ENCODE peak calls at places on chromosomes 16 and 17, in four cellular contexts. One of them, this sample, is unnamed.

GRCh38 chr17:74959826-74960738 is 12.5 kb downstream of the HID1 start:
- DNase-seq in K562: peak; percentile 62
- DNase-seq in GM12878: no peak
- DNase-seq in WTC11: no peak
- DNase-seq in this sample: no peak

GRCh38 chr16:67992661-67993206 is 6.5 kb downstream of the DPEP2 start:
- DNase-seq in K562: no peak
- DNase-seq in WTC11: no peak
- DNase-seq in GM12878: no peak
- DNase-seq in this sample: no peak

GRCh38 chr17:75345514-75346167 is 56.4 kb upstream of the SLC25A19 start:
- DNase-seq in WTC11: peak; percentile 27
- DNase-seq in GM12878: peak; percentile 91
- DNase-seq in K562: no peak
- DNase-seq in this sample: no peak

GRCh38 chr16:2512920-2513404 is 790 bp upstream of the ATP6V0C start:
- DNase-seq in WTC11: peak; percentile 62
- DNase-seq in K562: no peak
- DNase-seq in GM12878: no peak
- DNase-seq in this sample: no peak

GRCh38 chr16:66534376-66534799 is 15.5 kb downstream of the TK2 start:
- DNase-seq in WTC11: no peak
- DNase-seq in GM12878: no peak
- DNase-seq in K562: peak; percentile 72
- DNase-seq in this sample: no peak

GRCh38 chr16:57147381-57148191 is 38.3 kb downstream of the PSME3IP1 start:
- DNase-seq in K562: no peak
- DNase-seq in WTC11: no peak
- DNase-seq in GM12878: no peak
- DNase-seq in this sample: no peak

GRCh38 chr16:11379420-11379819 is 34.2 kb downstream of the RMI2 start:
- DNase-seq in GM12878: peak; percentile 71
- DNase-seq in K562: no peak
- DNase-seq in WTC11: no peak
- DNase-seq in this sample: no peak

GRCh38 chr16:58176608-58177346 is 21.1 kb downstream of the CSNK2A2 start:
- DNase-seq in WTC11: no peak
- DNase-seq in K562: no peak
- DNase-seq in GM12878: no peak
- DNase-seq in this sample: no peak

GRCh38 chr16:75550211-75550662 is 5.8 kb downstream of the TMEM231 start:
- DNase-seq in K562: no peak
- DNase-seq in WTC11: peak; percentile 62
- DNase-seq in GM12878: peak; percentile 69
- DNase-seq in this sample: peak; percentile 58

GRCh38 chr17:61833536-61834203 is 29.7 kb downstream of the BRIP1 start:
- DNase-seq in K562: no peak
- DNase-seq in WTC11: no peak
- DNase-seq in GM12878: no peak
- DNase-seq in this sample: no peak

GRCh38 chr17:40478486-40478885 is 22.9 kb downstream of the TNS4 start:
- DNase-seq in K562: no peak
- DNase-seq in WTC11: no peak
- DNase-seq in GM12878: no peak
- DNase-seq in this sample: no peak

GRCh38 chr17:71423871-71424546 is 696.8 kb upstream of the SOX9 start:
- DNase-seq in GM12878: no peak
- DNase-seq in K562: no peak
- DNase-seq in WTC11: no peak
- DNase-seq in this sample: no peak
- TF ChIP-seq NR2C2 in GM12878: no peak
- TF ChIP-seq NR2C2 in K562: no peak
- TF ChIP-seq NR2C2 in WTC11: no peak
- TF ChIP-seq NR2C2 in this sample: no peak

GRCh38 chr17:384622-385194 is 32.1 kb upstream of the RPH3AL start:
- DNase-seq in GM12878: no peak
- DNase-seq in WTC11: no peak
- DNase-seq in K562: no peak
- DNase-seq in this sample: no peak
- TF ChIP-seq USF2 in GM12878: no peak
- TF ChIP-seq USF2 in WTC11: no peak
- TF ChIP-seq USF2 in K562: no peak
- TF ChIP-seq USF2 in this sample: no peak

GRCh38 chr17:28755486-28755885 is 11.7 kb downstream of the TRAF4 start:
- DNase-seq in WTC11: no peak
- DNase-seq in K562: no peak
- DNase-seq in GM12878: no peak
- DNase-seq in this sample: no peak
- TF ChIP-seq NR2C2 in WTC11: no peak
- TF ChIP-seq NR2C2 in K562: no peak
- TF ChIP-seq NR2C2 in GM12878: no peak
- TF ChIP-seq NR2C2 in this sample: no peak

DNA sequence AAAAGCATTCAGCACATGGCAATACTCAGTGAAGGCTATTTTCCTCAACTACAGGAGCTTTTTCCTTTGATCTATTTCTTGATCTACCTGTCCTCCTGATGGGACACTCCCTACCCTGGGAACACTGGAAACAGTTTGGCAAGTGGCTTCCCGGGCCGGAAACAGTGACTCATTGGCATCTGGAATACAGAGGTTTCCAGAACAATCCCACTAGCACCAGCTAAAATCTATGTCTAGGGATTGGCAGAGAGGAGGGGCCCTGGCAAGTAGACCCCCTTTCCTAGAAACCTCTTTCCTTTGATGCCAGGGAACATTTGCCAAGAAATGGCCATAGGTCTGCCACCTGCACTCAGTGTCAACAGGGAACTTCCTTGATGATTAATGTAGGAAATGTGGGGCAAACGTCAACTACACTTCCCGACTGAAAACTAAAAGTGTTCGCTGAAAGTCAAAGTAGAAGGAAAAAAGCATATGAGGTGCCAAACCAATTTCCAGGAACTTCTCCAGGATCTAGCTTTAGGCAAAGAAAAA is 30.4 kb upstream of the FBXW10B start:
- DNase-seq in GM12878: no peak
- DNase-seq in WTC11: no peak
- DNase-seq in K562: no peak
- DNase-seq in this sample: no peak
- TF ChIP-seq USF2 in GM12878: no peak
- TF ChIP-seq USF2 in WTC11: no peak
- TF ChIP-seq USF2 in K562: no peak
- TF ChIP-seq USF2 in this sample: no peak

GRCh38 chr16:87895641-87896141 is 26.4 kb upstream of the SLC7A5 start:
- DNase-seq in K562: no peak
- DNase-seq in GM12878: peak; percentile 67
- DNase-seq in WTC11: no peak
- DNase-seq in this sample: no peak
- TF ChIP-seq NR2C2 in K562: no peak
- TF ChIP-seq NR2C2 in GM12878: no peak
- TF ChIP-seq NR2C2 in WTC11: no peak
- TF ChIP-seq NR2C2 in this sample: no peak

GRCh38 chr16:85382717-85383118 is 230.4 kb upstream of the GSE1 start:
- DNase-seq in K562: no peak
- DNase-seq in WTC11: no peak
- DNase-seq in GM12878: no peak
- DNase-seq in this sample: no peak

GRCh38 chr16:85379041-85380001 is 233.8 kb upstream of the GSE1 start:
- DNase-seq in GM12878: no peak
- DNase-seq in WTC11: no peak
- DNase-seq in K562: peak; percentile 56
- DNase-seq in this sample: no peak

GRCh38 chr16:85381738-85382592 is 231.2 kb upstream of the GSE1 start:
- DNase-seq in WTC11: no peak
- DNase-seq in K562: peak; percentile 97
- DNase-seq in GM12878: no peak
- DNase-seq in this sample: no peak

GRCh38 chr16:85380002-85380395 is 233.1 kb upstream of the GSE1 start:
- DNase-seq in GM12878: no peak
- DNase-seq in K562: no peak
- DNase-seq in WTC11: no peak
- DNase-seq in this sample: no peak

DNA sequence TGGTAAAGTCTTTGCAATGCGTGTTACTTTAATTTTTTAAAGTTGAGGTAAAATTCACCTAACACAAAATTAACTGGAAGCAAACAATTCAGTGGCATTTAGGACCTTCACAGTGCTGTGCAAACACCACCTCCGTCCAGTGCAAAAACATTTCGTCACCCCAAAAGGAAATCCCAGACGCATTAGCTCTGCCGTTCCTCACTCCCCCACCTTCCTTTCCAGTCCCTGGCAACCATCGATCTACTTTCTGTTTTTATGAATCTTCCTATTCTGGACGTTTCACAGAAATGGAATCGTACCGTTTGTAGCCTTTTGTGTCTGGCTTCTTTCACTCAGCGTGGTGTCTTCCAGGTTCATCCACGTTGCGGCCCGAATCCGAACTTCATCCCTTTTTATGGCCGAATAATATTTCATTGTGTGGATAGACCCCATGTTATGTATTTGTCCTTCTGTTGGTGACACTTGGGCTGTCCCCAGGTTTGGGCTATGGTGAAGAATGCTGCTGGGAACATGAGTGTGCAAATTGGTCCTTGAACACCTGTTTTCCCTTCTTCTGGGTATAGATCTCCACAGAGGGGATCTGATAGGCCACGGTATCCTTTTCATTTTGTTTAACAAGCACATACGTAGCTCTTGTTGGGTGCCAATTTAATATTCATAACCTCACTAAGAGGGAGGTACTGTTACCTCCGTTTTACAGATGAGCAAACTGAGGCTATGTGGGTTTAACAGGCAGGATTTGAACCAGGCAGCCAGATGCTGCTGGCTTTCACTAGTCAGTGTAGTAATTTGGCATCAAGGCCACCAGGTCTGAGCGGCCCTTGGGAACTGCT is 232.0 kb upstream of the GSE1 start:
- DNase-seq in GM12878: no peak
- DNase-seq in K562: no peak
- DNase-seq in WTC11: no peak
- DNase-seq in this sample: no peak
- TF ChIP-seq USF2 in GM12878: no peak
- TF ChIP-seq USF2 in K562: no peak
- TF ChIP-seq USF2 in WTC11: no peak
- TF ChIP-seq USF2 in this sample: no peak

GRCh38 chr17:17780941-17781590 is 55.7 kb downstream of the SREBF1 start:
- DNase-seq in K562: no peak
- DNase-seq in GM12878: no peak
- DNase-seq in WTC11: peak; percentile 71
- DNase-seq in this sample: no peak
- TF ChIP-seq NR2C2 in K562: no peak
- TF ChIP-seq NR2C2 in GM12878: no peak
- TF ChIP-seq NR2C2 in WTC11: no peak
- TF ChIP-seq NR2C2 in this sample: no peak